ENCODE peak calls at places on chromosomes 13 and 19, in eight cellular contexts. C is tibial nerve, D is spleen, Y is A549, B is Peyer's patch, E is breast epithelium, S is ovary, U is heart left ventricle. J is an unnamed sample.

GRCh38 chr13:34731486-34731885 is 210.6 kb upstream of the NBEA start:
- DNase-seq in C (no peak), E (no peak), B (no peak), U (no peak), S (no peak), Y (no peak), D (no peak), J (no peak)

GRCh38 chr13:66948910-66949309 is 281.2 kb downstream of the PCDH9 start:
- DNase-seq in U (no peak), S (no peak), C (no peak), B (no peak), E (no peak), Y (no peak), D (no peak), J (no peak)

GRCh38 chr19:32339988-32340874 is 5.2 kb upstream of the ZNF507 start:
- DNase-seq in D (peak; percentile 81), B (peak; percentile 75), U (peak; percentile 80), C (peak; percentile 39), S (peak; percentile 46), Y (peak; percentile 77), E (peak; percentile 69), J (peak; percentile 65)

GRCh38 chr13:77492982-77493381 is 42.5 kb upstream of the SCEL start:
- DNase-seq in C (no peak), U (no peak), E (no peak), Y (peak; percentile 42), D (no peak), S (no peak), B (no peak), J (no peak)

GRCh38 chr19:8484331-8484894 is 18.0 kb downstream of the PRAM1 start:
- DNase-seq in S (peak; percentile 36), E (no peak), Y (no peak), C (peak; percentile 40), D (peak; percentile 82), B (peak; percentile 39), U (peak; percentile 59), J (peak; percentile 56)

GRCh38 chr13:72314210-72314609 is 413.2 kb downstream of the MZT1 start:
- DNase-seq in Y (no peak), B (no peak), D (no peak), U (no peak), S (no peak), C (no peak), E (no peak), J (no peak)

GRCh38 chr19:54010474-54010873 is 19.0 kb downstream of the CACNG6 start:
- DNase-seq in S (no peak), C (no peak), U (no peak), B (no peak), Y (no peak), E (no peak), D (no peak), J (no peak)

GRCh38 chr19:1591421-1592022 is 1.1 kb downstream of the MBD3 start:
- DNase-seq in B (peak; percentile 49), C (no peak), Y (no peak), S (no peak), U (no peak), D (no peak), E (no peak), J (no peak)

GRCh38 chr19:31348416-31349159 is 648 bp downstream of the TSHZ3 start:
- DNase-seq in S (peak; percentile 68), Y (peak; percentile 47), D (no peak), U (peak; percentile 39), E (no peak), B (no peak), C (no peak), J (no peak)

GRCh38 chr19:42201489-42202289 is 15.8 kb downstream of the DEDD2 start:
- DNase-seq in E (no peak), Y (no peak), C (no peak), D (peak; percentile 91), S (no peak), U (no peak), B (no peak), J (peak; percentile 56)

GRCh38 chr13:22801402-22802003 is 379.3 kb upstream of the SGCG start:
- DNase-seq in U (no peak), S (no peak), D (no peak), B (no peak), E (no peak), Y (peak; percentile 18), C (no peak), J (no peak)

GRCh38 chr13:56378566-56378965 is 762.2 kb upstream of the PRR20A start:
- DNase-seq in C (no peak), Y (no peak), S (no peak), D (no peak), U (no peak), E (no peak), B (no peak), J (no peak)

GRCh38 chr13:102003848-102004570 is 397.8 kb downstream of the FGF14 start:
- DNase-seq in D (no peak), B (no peak), C (no peak), U (no peak), S (no peak), E (no peak), Y (no peak), J (no peak)

GRCh38 chr13:86567119-86567518 is 767.9 kb upstream of the SLITRK6 start:
- DNase-seq in E (no peak), D (no peak), Y (no peak), C (no peak), B (no peak), S (no peak), U (no peak), J (no peak)

GRCh38 chr13:112859817-112860190 is 109.2 kb upstream of the MCF2L start:
- DNase-seq in U (peak; percentile 27), B (no peak), C (no peak), S (no peak), E (no peak), D (peak; percentile 76), Y (no peak), J (no peak)

GRCh38 chr13:112861876-112862615 is 107.0 kb upstream of the MCF2L start:
- DNase-seq in U (no peak), C (no peak), Y (no peak), B (no peak), S (no peak), E (no peak), D (peak; percentile 62), J (no peak)

GRCh38 chr13:112855859-112856258 is 113.2 kb upstream of the MCF2L start:
- DNase-seq in C (no peak), B (no peak), S (no peak), Y (no peak), D (peak; percentile 20), E (no peak), U (no peak), J (no peak)

GRCh38 chr13:112857914-112858490 is 111.0 kb upstream of the MCF2L start:
- DNase-seq in S (no peak), U (no peak), D (peak; percentile 39), B (no peak), Y (no peak), C (no peak), E (no peak), J (no peak)

GRCh38 chr13:112859128-112859816 is 109.7 kb upstream of the MCF2L start:
- DNase-seq in E (no peak), B (no peak), Y (no peak), C (no peak), U (no peak), S (no peak), D (peak; percentile 69), J (no peak)
- H3K9me3 ChIP-seq in E (no peaks in the 10 kb centered on the region), B (no peaks in the 10 kb centered on the region), Y (no peaks in the 10 kb centered on the region), C (no peaks in the 10 kb centered on the region), U (no peaks in the 10 kb centered on the region), S (no peaks in the 10 kb centered on the region), D (no peaks in the 10 kb centered on the region), J (no peaks in the 10 kb centered on the region)

GRCh38 chr13:37914781-37915391 is 45.3 kb upstream of the TRPC4 start:
- DNase-seq in E (no peak), C (no peak), U (no peak), D (no peak), Y (no peak), B (no peak), S (no peak), J (no peak)
- H3K4me3 ChIP-seq in E (no peak overlapping the region), C (no peak overlapping the region), U (no peak overlapping the region), D (no peak overlapping the region), Y (no peak overlapping the region), B (no peak overlapping the region), S (no peak overlapping the region), J (no peak overlapping the region)

GRCh38 chr19:48634036-48634342 is 3.2 kb downstream of the DBP start:
- DNase-seq in E (no peak), U (no peak), Y (no peak), B (no peak), S (no peak), C (no peak), D (no peak), J (no peak)

GRCh38 chr19:48635966-48636858 is 967 bp downstream of the DBP start:
- DNase-seq in D (peak; percentile 91), B (peak; percentile 74), S (peak; percentile 75), Y (no peak), U (no peak), E (no peak), C (no peak), J (peak; percentile 63)

GRCh38 chr19:48636859-48637448 is at the start of gene DBP:
- DNase-seq in Y (peak; percentile 79), S (peak; percentile 76), B (no peak), D (peak; percentile 93), U (peak; percentile 50), E (no peak), C (no peak), J (peak; percentile 62)

GRCh38 chr19:48634424-48635262 is 2.5 kb downstream of the DBP start:
- DNase-seq in D (peak; percentile 98), E (peak; percentile 98), C (peak; percentile 98), S (peak; percentile 99), U (peak; percentile 97), B (peak; percentile 99), Y (peak; percentile 99), J (peak; percentile 98)

DNA sequence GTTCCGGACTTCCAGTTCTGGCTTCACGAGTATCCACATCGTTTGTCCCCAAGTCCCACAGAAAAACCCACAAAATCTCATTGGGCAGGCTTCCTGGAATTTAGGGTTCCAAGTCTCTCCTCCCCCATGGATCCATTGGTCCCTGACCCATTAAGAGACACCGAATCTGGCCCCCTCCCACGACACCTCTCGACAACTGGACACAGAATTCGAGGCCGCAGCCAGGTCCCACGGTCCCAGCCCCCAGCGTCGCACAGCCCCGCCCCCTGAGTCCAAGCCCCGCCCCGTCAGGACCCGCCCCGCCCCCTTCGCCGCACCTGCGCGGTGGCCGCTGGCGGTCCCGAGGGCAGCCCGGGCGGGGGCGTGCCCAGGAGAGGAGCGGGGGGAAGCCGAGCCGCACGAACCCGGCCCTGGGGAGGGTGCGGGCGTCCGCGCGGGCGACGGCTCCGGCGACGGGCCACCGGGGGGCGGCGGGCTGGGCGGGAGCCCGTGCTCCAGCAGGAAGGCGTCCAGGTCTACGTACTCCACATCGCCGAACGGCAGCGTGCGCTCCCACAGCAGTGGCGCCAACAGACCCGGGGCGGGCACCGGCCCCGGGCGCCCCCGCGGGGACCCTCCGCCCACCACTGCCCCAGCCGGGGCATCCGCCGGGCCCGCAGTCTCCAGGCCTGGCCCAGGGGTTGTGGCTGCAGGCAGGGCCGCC is 1.8 kb downstream of the DBP start:
- DNase-seq in E (peak; percentile 83), U (peak; percentile 72), C (peak; percentile 70), S (peak; percentile 85), B (peak; percentile 90), D (peak; percentile 95), Y (peak; percentile 73), J (peak; percentile 82)
- TF ChIP-seq POLR2A in E (no peak), U (no peak), C (peak; percentile 85), S (peak; percentile 48), B (peak; percentile 56), D (no peak), Y (peak; percentile 32), J (no peak)

DNA sequence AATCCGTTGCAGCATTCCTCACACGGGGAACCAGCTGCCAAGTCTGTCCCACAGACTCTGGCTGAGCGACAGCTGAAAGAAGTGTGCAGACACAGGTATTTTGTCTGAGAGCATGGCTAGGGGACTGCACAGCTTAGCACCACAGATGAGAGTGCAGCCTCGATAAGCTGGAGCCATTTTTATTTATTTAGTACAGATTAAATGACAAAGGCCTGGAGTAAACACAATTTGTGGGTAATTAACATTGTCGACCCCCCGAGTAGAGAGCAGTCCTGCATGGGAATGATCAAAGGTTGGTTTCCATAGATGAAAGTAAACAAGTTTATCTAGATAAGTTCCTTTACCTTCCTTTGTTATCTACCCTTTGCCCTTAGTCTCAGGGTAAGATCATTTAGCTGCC is 836.2 kb downstream of the DACH1 start:
- DNase-seq in C (no peak), D (no peak), B (no peak), U (no peak), Y (no peak), S (no peak), E (no peak), J (no peak)
- H3K9me3 ChIP-seq in C (no peaks in the 10 kb centered on the region), D (no peaks in the 10 kb centered on the region), B (no peaks in the 10 kb centered on the region), U (no peaks in the 10 kb centered on the region), Y (no peaks in the 10 kb centered on the region), S (no peaks in the 10 kb centered on the region), E (peaks cover 10% of the 10 kb centered on the region), J (no peaks in the 10 kb centered on the region)

J was measured in transverse colon.